ENCODE peak calls at places on chromosomes 11 and 22, in six cellular contexts. G, K, T, S, H and P are unnamed samples.

GRCh38 chr22:19055801-19056200 is 66.4 kb downstream of the DGCR2 start:
- DNase-seq in T (no peak), K (no peak), G (no peak), S (no peak), H (no peak), P (no peak)

GRCh38 chr11:78586452-78587046 is 11.9 kb upstream of the NARS2 start:
- DNase-seq in S (no peak), G (no peak), T (peak), K (no peak), H (no peak), P (peak)

GRCh38 chr22:45268167-45268957 is 16.4 kb upstream of the UPK3A start:
- DNase-seq in H (peak), T (no peak), G (no peak), S (peak), K (no peak), P (no peak)

GRCh38 chr11:108994887-108995286 is 330.0 kb downstream of the DDX10 start:
- DNase-seq in T (no peak), G (no peak), S (no peak), K (no peak), H (no peak), P (no peak)

GRCh38 chr11:19345848-19346681 is 105.3 kb upstream of the E2F8 start:
- DNase-seq in K (no peak), G (peak), S (peak), T (peak), H (peak), P (peak)

GRCh38 chr11:126703661-126704060 is 296.9 kb downstream of the KIRREL3 start:
- DNase-seq in T (no peak), K (no peak), S (no peak), G (no peak), H (no peak), P (no peak)

GRCh38 chr22:20421507-20421874 is 16.1 kb downstream of the SCARF2 start:
- DNase-seq in K (no peak), H (no peak), G (no peak), S (no peak), T (peak), P (no peak)

GRCh38 chr11:5486421-5486820 is 2.1 kb upstream of the OR52D1 start:
- DNase-seq in K (no peak), H (no peak), S (no peak), G (no peak), T (no peak), P (no peak)

GRCh38 chr22:24433001-24433867 is 5.8 kb downstream of the ADORA2A start:
- DNase-seq in G (no peak), H (no peak), T (no peak), S (no peak), K (no peak), P (no peak)

GRCh38 chr11:61602775-61603569 is 22.1 kb upstream of the SYT7 start:
- DNase-seq in S (no peak), G (peak), K (peak), T (peak), H (no peak), P (no peak)

GRCh38 chr11:122398167-122398566 is 257.4 kb upstream of the UBASH3B start:
- DNase-seq in G (peak), K (no peak), H (no peak), S (no peak), T (no peak), P (no peak)